ENCODE peak calls at places on chromosome 15, in six cellular contexts. D is K562, I is A549, U is upper lobe of left lung, N is HepG2, W is GM12878. L is an unnamed sample.

GRCh38 chr15:49646891-49647290 is 26.0 kb downstream of the DTWD1 start:
- ATAC-seq in D (no peak), I (no peak), U (no peak), N (no peak), W (no peak), L (no peak)

GRCh38 chr15:84611631-84612030 is 10.8 kb downstream of the ZSCAN2 start:
- ATAC-seq in D (no peak), I (no peak), U (no peak), N (no peak), W (no peak), L (no peak)

GRCh38 chr15:101294731-101295606 is at the start of gene SNRPA1:
- ATAC-seq in D (peak), I (peak), U (peak), N (peak), W (peak), L (peak)

GRCh38 chr15:70375586-70375985 is 277.9 kb upstream of the TLE3 start:
- ATAC-seq in D (no peak), I (peak), U (no peak), N (no peak), W (no peak), L (no peak)

GRCh38 chr15:55673287-55673686 is 69.7 kb downstream of the PRTG start:
- ATAC-seq in D (no peak), I (no peak), U (no peak), N (no peak), W (no peak), L (no peak)

GRCh38 chr15:71397377-71397776 is 282.1 kb downstream of the THSD4 start:
- ATAC-seq in D (no peak), I (no peak), U (no peak), N (no peak), W (no peak), L (no peak)

GRCh38 chr15:76711351-76711827 is 193.8 kb downstream of the SCAPER start:
- ATAC-seq in D (no peak), I (no peak), U (no peak), N (no peak), W (peak), L (no peak)

GRCh38 chr15:45612790-45613415 is 21.9 kb upstream of the SQOR start:
- ATAC-seq in D (no peak), I (peak), U (no peak), N (peak), W (peak), L (no peak)

GRCh38 chr15:46795685-46796084 is 921.6 kb upstream of the SEMA6D start:
- ATAC-seq in D (no peak), I (no peak), U (no peak), N (no peak), W (no peak), L (no peak)

GRCh38 chr15:39394534-39394933 is 186.3 kb upstream of the THBS1 start:
- ATAC-seq in D (no peak), I (no peak), U (no peak), N (no peak), W (no peak), L (no peak)

GRCh38 chr15:42421376-42421775 is 62.1 kb downstream of the CAPN3 start:
- ATAC-seq in D (no peak), I (no peak), U (no peak), N (no peak), W (no peak), L (no peak)

GRCh38 chr15:97875513-97876285 is 84.8 kb upstream of the ARRDC4 start:
- ATAC-seq in D (peak), I (peak), U (peak), N (peak), W (no peak), L (peak)

GRCh38 chr15:77148191-77148590 is 77.3 kb upstream of the TSPAN3 start:
- ATAC-seq in D (no peak), I (no peak), U (no peak), N (no peak), W (no peak), L (no peak)

GRCh38 chr15:52778457-52778856 is 11.7 kb downstream of the ONECUT1 start:
- ATAC-seq in D (no peak), I (no peak), U (no peak), N (no peak), W (no peak), L (no peak)

GRCh38 chr15:78007965-78008886 is 69.3 kb downstream of the TBC1D2B start:
- ATAC-seq in D (no peak), I (peak), U (peak), N (no peak), W (no peak), L (peak)

GRCh38 chr15:63818191-63818590 is 15.6 kb downstream of the HERC1 start:
- ATAC-seq in D (peak), I (no peak), U (no peak), N (no peak), W (no peak), L (no peak)

GRCh38 chr15:71725215-71725955 is 85.0 kb upstream of the NR2E3 start:
- ATAC-seq in D (no peak), I (no peak), U (no peak), N (no peak), W (no peak), L (no peak)

GRCh38 chr15:72859757-72860145 is 76.2 kb upstream of the ADPGK start:
- ATAC-seq in D (no peak), I (no peak), U (no peak), N (no peak), W (no peak), L (no peak)
- TF ChIP-seq EP300 in D (no peak), I (no peak), U (no peak), N (no peak), W (no peak), L (no peak)

GRCh38 chr15:93121089-93121488 is 32.1 kb upstream of the RGMA start:
- ATAC-seq in D (no peak), I (no peak), U (no peak), N (no peak), W (no peak), L (no peak)

GRCh38 chr15:93121994-93122910 is 33.2 kb upstream of the RGMA start:
- ATAC-seq in D (no peak), I (no peak), U (peak), N (no peak), W (no peak), L (peak)

GRCh38 chr15:93124126-93124525 is 35.1 kb upstream of the RGMA start:
- ATAC-seq in D (no peak), I (no peak), U (no peak), N (no peak), W (no peak), L (no peak)

DNA sequence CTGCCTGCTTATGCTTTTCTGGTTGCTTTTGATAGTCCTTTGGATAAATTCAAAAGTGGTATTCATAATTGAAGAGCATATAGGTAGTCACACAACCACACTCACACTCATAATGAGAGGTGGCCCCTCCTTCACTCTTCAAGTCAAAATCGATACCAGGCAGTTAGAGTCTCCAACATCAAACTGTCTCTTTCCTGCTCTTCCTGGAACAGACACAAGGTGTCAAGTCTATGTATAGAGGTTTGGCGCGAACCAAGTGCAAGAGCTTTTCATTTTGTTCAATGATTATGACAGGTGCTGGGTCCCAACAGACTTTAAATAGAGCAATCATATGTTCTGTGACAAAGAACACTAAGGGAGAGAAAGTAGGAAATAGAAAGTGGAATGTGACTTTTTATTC is 29.9 kb upstream of the RGMA start:
- ATAC-seq in D (no peak), I (no peak), U (no peak), N (no peak), W (no peak), L (no peak)
- TF ChIP-seq EP300 in D (no peak), I (no peak), U (no peak), N (no peak), W (no peak), L (no peak)

GRCh38 chr15:92719024-92719423 is 63.4 kb upstream of the FAM174B start:
- ATAC-seq in D (no peak), I (no peak), U (no peak), N (no peak), W (no peak), L (no peak)

GRCh38 chr15:92715753-92716152 is 60.2 kb upstream of the FAM174B start:
- ATAC-seq in D (no peak), I (no peak), U (no peak), N (no peak), W (no peak), L (no peak)

GRCh38 chr15:92714071-92714456 is 58.5 kb upstream of the FAM174B start:
- ATAC-seq in D (peak), I (peak), U (peak), N (peak), W (peak), L (peak)

GRCh38 chr15:92711457-92711831 is 55.9 kb upstream of the FAM174B start:
- ATAC-seq in D (no peak), I (no peak), U (no peak), N (no peak), W (no peak), L (no peak)

GRCh38 chr15:92714457-92715401 is 59.2 kb upstream of the FAM174B start:
- ATAC-seq in D (peak), I (peak), U (peak), N (peak), W (peak), L (peak)
- TF ChIP-seq EP300 in D (no peak), I (no peak), U (no peak), N (no peak), W (no peak), L (no peak)

GRCh38 chr15:79402136-79402535 is 30.0 kb upstream of the MINAR1 start:
- ATAC-seq in D (no peak), I (no peak), U (no peak), N (no peak), W (no peak), L (no peak)

GRCh38 chr15:79399591-79399990 is 32.5 kb upstream of the MINAR1 start:
- ATAC-seq in D (no peak), I (no peak), U (no peak), N (no peak), W (no peak), L (no peak)

GRCh38 chr15:79400650-79401049 is 31.5 kb upstream of the MINAR1 start:
- ATAC-seq in D (no peak), I (no peak), U (no peak), N (no peak), W (no peak), L (no peak)

GRCh38 chr15:79403501-79403900 is 28.6 kb upstream of the MINAR1 start:
- ATAC-seq in D (no peak), I (no peak), U (no peak), N (no peak), W (no peak), L (no peak)

DNA sequence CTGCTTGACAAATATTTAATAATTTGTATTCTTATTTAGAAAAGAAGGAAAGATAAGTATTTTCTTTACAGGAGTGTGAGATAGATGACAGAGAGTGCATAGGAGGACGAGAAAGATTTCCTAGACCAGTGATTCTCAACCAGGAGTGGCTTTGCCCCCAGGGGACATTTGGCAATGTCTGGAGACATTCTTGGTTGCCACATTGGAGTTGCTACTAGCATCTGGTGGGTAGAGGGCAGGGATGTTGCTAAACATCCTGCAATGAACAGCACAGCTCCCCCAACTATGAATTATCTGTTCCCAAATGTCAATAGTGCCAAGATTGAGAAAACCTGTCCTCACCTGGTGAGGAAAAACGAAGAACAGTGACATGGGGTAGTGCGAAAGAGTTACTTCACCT is 30.8 kb upstream of the MINAR1 start:
- ATAC-seq in D (no peak), I (no peak), U (no peak), N (no peak), W (no peak), L (no peak)
- TF ChIP-seq EP300 in D (no peak), I (no peak), U (no peak), N (no peak), W (no peak), L (no peak)

GRCh38 chr15:35182841-35183479 is 97.9 kb upstream of the NANOGP8 start:
- ATAC-seq in D (no peak), I (no peak), U (no peak), N (no peak), W (peak), L (no peak)
- TF ChIP-seq EP300 in D (no peak), I (no peak), U (no peak), N (no peak), W (no peak), L (no peak)